ENCODE peak calls at places on chromosomes 5 and 9, in nine cellular contexts. I, H, N, B, Y, A, R, O and S are unnamed samples.

GRCh38 chr5:82160948-82161347 is 117.2 kb downstream of the RPS23 start:
- DNase-seq in B (no peak), H (no peak), O (no peak), I (peak; percentile 60), A (no peak), N (no peak), R (peak; percentile 61), Y (peak; percentile 52), S (peak; percentile 69)

GRCh38 chr9:83537331-83538171 is 650 bp downstream of the FRMD3 start:
- DNase-seq in O (no peak), R (no peak), B (no peak), I (peak; percentile 64), A (no peak), H (no peak), Y (peak; percentile 27), N (no peak), S (no peak)

GRCh38 chr5:77639624-77640023 is 1.1 kb upstream of the OTP start:
- DNase-seq in R (no peak), B (no peak), Y (no peak), O (no peak), A (no peak), I (no peak), H (no peak), N (no peak), S (no peak)

GRCh38 chr5:88244686-88245085 is 24.0 kb downstream of the TMEM161B start:
- DNase-seq in H (no peak), Y (no peak), O (no peak), B (no peak), A (no peak), I (no peak), N (no peak), R (no peak), S (no peak)

GRCh38 chr9:113999256-114000062 is 78.6 kb downstream of the AMBP start:
- DNase-seq in R (no peak), A (peak; percentile 70), O (no peak), Y (peak; percentile 24), I (peak; percentile 27), N (peak; percentile 52), B (no peak), H (peak; percentile 13), S (no peak)

GRCh38 chr5:150272531-150272930 is 17.0 kb downstream of the CAMK2A start:
- DNase-seq in N (no peak), O (no peak), B (no peak), R (no peak), I (peak; percentile 75), H (no peak), A (no peak), Y (peak; percentile 55), S (no peak)

GRCh38 chr5:61167382-61167781 is 5.1 kb upstream of the SMIM15 start:
- DNase-seq in Y (peak; percentile 56), A (no peak), R (peak; percentile 7), H (no peak), B (no peak), O (no peak), I (peak; percentile 75), N (no peak), S (no peak)

GRCh38 chr9:25117791-25118190 is 560.5 kb downstream of the TUSC1 start:
- DNase-seq in A (no peak), B (no peak), R (no peak), O (no peak), N (no peak), H (no peak), I (no peak), Y (no peak), S (no peak)

GRCh38 chr5:40879163-40879942 is 29.9 kb upstream of the C7 start:
- DNase-seq in B (no peak), O (no peak), R (no peak), N (no peak), H (no peak), I (peak; percentile 48), A (no peak), Y (peak; percentile 59), S (peak; percentile 3)

GRCh38 chr5:17289681-17290619 is 72.5 kb downstream of the BASP1 start:
- DNase-seq in H (no peak), A (no peak), O (no peak), B (no peak), Y (peak; percentile 9), N (no peak), I (no peak), R (no peak), S (no peak)

GRCh38 chr9:131776473-131776872 is 36.6 kb upstream of the RAPGEF1 start:
- DNase-seq in H (no peak), N (no peak), O (no peak), I (peak; percentile 64), R (no peak), Y (peak; percentile 62), B (no peak), A (no peak), S (no peak)

GRCh38 chr5:134114886-134115805 is 665 bp downstream of the TCF7 start:
- DNase-seq in B (no peak), R (no peak), N (no peak), H (no peak), Y (peak; percentile 35), A (no peak), O (no peak), I (no peak), S (no peak)

GRCh38 chr9:131697097-131697496 is 42.8 kb downstream of the RAPGEF1 start:
- DNase-seq in H (peak; percentile 52), Y (peak; percentile 9), B (no peak), O (no peak), N (no peak), R (no peak), I (peak; percentile 37), A (peak; percentile 65), S (no peak)

GRCh38 chr9:73135394-73135793 is 16.3 kb upstream of the ANXA1 start:
- DNase-seq in H (no peak), O (no peak), N (no peak), A (no peak), R (no peak), I (no peak), Y (peak; percentile 42), B (no peak), S (no peak)

GRCh38 chr9:73132034-73132776 is 19.5 kb upstream of the ANXA1 start:
- DNase-seq in I (peak; percentile 86), R (no peak), O (peak; percentile 81), H (peak; percentile 78), B (no peak), Y (peak; percentile 94), N (peak; percentile 83), A (peak; percentile 86), S (peak; percentile 69)

GRCh38 chr9:73133921-73134407 is 17.7 kb upstream of the ANXA1 start:
- DNase-seq in Y (peak; percentile 76), A (no peak), H (no peak), B (no peak), R (no peak), O (peak; percentile 73), I (peak; percentile 56), N (peak; percentile 63), S (no peak)

GRCh38 chr9:73131376-73131775 is 20.3 kb upstream of the ANXA1 start:
- DNase-seq in O (no peak), H (no peak), N (no peak), B (no peak), Y (peak; percentile 56), A (no peak), R (no peak), I (no peak), S (no peak)

DNA sequence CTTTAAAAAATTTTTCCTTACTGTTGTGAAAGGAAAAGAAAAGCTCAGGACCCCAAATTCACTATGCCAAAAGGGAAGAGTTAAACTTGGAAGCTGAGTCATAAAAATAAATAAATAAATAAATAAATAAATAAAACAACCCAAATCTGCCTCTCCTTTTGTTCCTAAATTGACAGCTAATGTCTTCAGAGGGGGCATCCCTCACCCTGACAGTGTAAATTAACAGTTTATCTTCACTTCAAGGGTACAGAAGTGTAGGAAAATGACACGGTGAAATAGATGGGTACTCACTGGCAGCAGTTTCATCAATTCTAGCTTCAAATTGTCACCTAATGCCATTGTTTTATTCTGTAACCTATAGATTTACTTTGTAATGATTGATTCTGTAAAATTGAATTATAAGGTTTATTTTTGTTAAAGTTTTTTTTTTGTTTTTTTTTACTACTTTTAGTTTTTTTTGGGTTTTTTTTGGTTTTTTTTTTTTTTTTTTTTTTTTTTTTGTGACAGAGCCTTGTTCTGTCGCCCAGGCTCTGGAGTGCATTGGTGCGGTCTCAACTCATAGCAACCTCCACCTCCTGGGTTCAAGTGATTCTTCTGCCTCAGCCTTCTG is 18.5 kb upstream of the ANXA1 start:
- DNase-seq in O (no peak), N (no peak), R (no peak), H (no peak), A (no peak), I (no peak), Y (peak; percentile 35), B (no peak), S (no peak)
- H3K4me3 ChIP-seq in O (no peak overlapping the region), N (no peak overlapping the region), R (no peak overlapping the region), H (no peak overlapping the region), A (peak overlapping the region; percentile 66), I (peak overlapping the region; percentile 51), Y (peak overlapping the region; percentile 85), B (peak overlapping the region; percentile 73), S (no peak overlapping the region)

DNA sequence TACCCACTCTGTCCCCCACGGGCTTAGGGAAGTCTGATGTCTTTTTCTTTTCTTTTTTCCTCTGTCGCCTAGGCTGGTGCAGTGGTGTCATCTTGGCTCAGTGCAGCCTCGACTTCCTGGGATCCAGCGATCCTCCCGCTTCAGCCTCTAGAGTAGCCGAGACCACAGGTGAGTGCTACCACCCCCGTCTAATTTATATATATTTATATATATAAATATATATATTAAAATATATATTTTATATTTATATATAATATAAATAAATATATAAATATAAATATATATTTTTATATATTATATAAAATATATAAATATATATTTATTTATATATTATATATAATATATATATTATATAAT is 3.3 kb upstream of the ANXA2R start:
- DNase-seq in O (no peak), R (no peak), A (no peak), H (no peak), I (no peak), B (no peak), Y (no peak), N (no peak), S (no peak)
- H3K4me3 ChIP-seq in O (peak overlapping the region; percentile 37), R (peak overlapping the region; percentile 73), A (peak overlapping the region; percentile 84), H (peak overlapping the region; percentile 68), I (peak overlapping the region; percentile 73), B (peak overlapping the region; percentile 83), Y (peak overlapping the region; percentile 80), N (peak overlapping the region; percentile 58), S (peak overlapping the region; percentile 52)

DNA sequence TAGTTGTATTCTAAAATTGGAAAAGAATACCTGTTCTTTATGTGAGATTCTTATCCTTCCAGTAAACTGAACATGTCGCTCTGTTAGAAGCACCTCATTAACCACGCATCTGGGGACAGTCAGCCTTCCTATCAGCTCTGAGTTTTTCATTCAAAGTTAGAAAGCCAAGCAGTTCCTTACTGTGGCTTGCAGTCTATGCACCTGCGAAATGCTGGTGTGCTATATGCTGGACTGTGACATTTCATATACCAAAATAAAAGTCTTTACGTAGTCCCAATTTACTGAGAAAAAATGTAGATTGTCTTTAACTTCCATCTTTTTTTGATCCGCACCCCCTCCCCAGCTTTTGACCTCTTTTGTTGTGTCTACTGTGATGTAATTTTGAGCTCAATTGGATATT is 4.3 kb downstream of the ANP32B start:
- DNase-seq in R (no peak), O (no peak), A (no peak), I (no peak), Y (no peak), N (no peak), H (no peak), B (no peak), S (no peak)
- H3K4me3 ChIP-seq in R (no peak overlapping the region), O (no peak overlapping the region), A (no peak overlapping the region), I (no peak overlapping the region), Y (no peak overlapping the region), N (no peak overlapping the region), H (no peak overlapping the region), B (no peak overlapping the region), S (no peak overlapping the region)

GRCh38 chr5:6667648-6668047 is 34.4 kb downstream of the SRD5A1 start:
- DNase-seq in B (no peak), R (no peak), O (no peak), I (no peak), Y (no peak), H (no peak), A (no peak), N (no peak), S (no peak)

GRCh38 chr5:6666762-6667161 is 33.5 kb downstream of the SRD5A1 start:
- DNase-seq in R (no peak), H (no peak), I (no peak), A (no peak), B (no peak), N (no peak), Y (no peak), O (no peak), S (no peak)
- H3K4me3 ChIP-seq in R (no peak overlapping the region), H (no peak overlapping the region), I (no peak overlapping the region), A (no peak overlapping the region), B (no peak overlapping the region), N (no peak overlapping the region), Y (no peak overlapping the region), O (no peak overlapping the region), S (no peak overlapping the region)